ENCODE peak calls at places on chromosomes 16 and 17, in ten cellular contexts. H is colonic mucosa, F is ovary, E is A549, W is H1, D is heart left ventricle, P is WERI-Rb-1, G is AG10803, O is progenitor cell of endocrine pancreas, Q is brain microvascular endothelial cell. S is an unnamed sample.

GRCh38 chr16:12062343-12063003 is 85.9 kb downstream of the SNX29 start:
- DNase-seq in P (no peak), W (no peak), H (peak; percentile 49), O (no peak), F (no peak), D (peak; percentile 60), E (no peak), G (peak; percentile 97), Q (peak; percentile 79), S (peak; percentile 93)

GRCh38 chr16:29663829-29664132 is 734 bp downstream of the SPN start:
- DNase-seq in Q (no peak), O (no peak), W (no peak), P (no peak), H (no peak), G (no peak), E (no peak), D (no peak), F (no peak), S (no peak)

GRCh38 chr17:57557363-57557762 is 187.7 kb downstream of the CCDC182 start:
- DNase-seq in F (no peak), O (no peak), E (no peak), Q (no peak), W (no peak), G (no peak), D (no peak), P (no peak), H (no peak), S (peak; percentile 52)

GRCh38 chr16:19809121-19809635 is 75.5 kb downstream of the GPRC5B start:
- DNase-seq in P (no peak), G (peak; percentile 18), W (no peak), Q (no peak), F (no peak), H (no peak), D (no peak), O (no peak), E (peak; percentile 26), S (peak; percentile 48)

GRCh38 chr16:21663889-21664647 is at the start of gene OTOA:
- DNase-seq in F (peak; percentile 32), H (no peak), O (peak; percentile 20), D (no peak), W (peak; percentile 29), P (no peak), Q (no peak), G (no peak), E (no peak), S (peak; percentile 15)

GRCh38 chr16:74731853-74732477 is 31.3 kb upstream of the MLKL start:
- DNase-seq in H (no peak), P (no peak), O (no peak), G (no peak), W (no peak), Q (no peak), F (no peak), D (no peak), E (no peak), S (no peak)

GRCh38 chr16:28873543-28874201 is 4.6 kb upstream of the ATP2A1 start:
- DNase-seq in Q (no peak), E (no peak), O (no peak), P (peak; percentile 49), D (no peak), W (no peak), H (no peak), F (no peak), G (no peak), S (no peak)

GRCh38 chr16:84504420-84505248 is at the start of gene MEAK7:
- DNase-seq in O (peak; percentile 98), G (peak; percentile 98), Q (peak; percentile 98), E (peak; percentile 98), P (peak; percentile 93), H (peak; percentile 100), D (peak; percentile 99), F (peak; percentile 99), W (peak; percentile 93), S (peak; percentile 99)

GRCh38 chr16:76756423-76756822 is 434.6 kb upstream of the MON1B start:
- DNase-seq in W (no peak), Q (no peak), O (no peak), H (no peak), F (no peak), P (no peak), D (no peak), G (no peak), E (no peak), S (no peak)

GRCh38 chr17:83143817-83144231 is 64.4 kb downstream of the METRNL start:
- DNase-seq in H (no peak), G (no peak), Q (no peak), P (no peak), D (no peak), W (no peak), E (no peak), F (no peak), O (no peak), S (no peak)

GRCh38 chr16:69443809-69444611 is 19.6 kb downstream of the CYB5B start:
- DNase-seq in F (peak; percentile 57), Q (peak; percentile 18), H (peak; percentile 43), W (no peak), O (no peak), E (peak; percentile 28), D (peak; percentile 29), G (peak; percentile 49), P (no peak), S (no peak)

GRCh38 chr17:69410671-69411070 is 3.8 kb upstream of the MAP2K6 start:
- DNase-seq in G (no peak), Q (no peak), E (no peak), W (no peak), F (no peak), D (no peak), P (no peak), O (no peak), H (no peak), S (no peak)

GRCh38 chr17:60599620-60600489 is at the start of gene PPM1D:
- DNase-seq in P (peak; percentile 100), W (peak; percentile 94), O (peak; percentile 96), D (peak; percentile 100), Q (peak; percentile 99), F (peak; percentile 100), H (peak; percentile 99), E (peak; percentile 100), G (peak; percentile 98), S (peak; percentile 100)
- TF ChIP-seq CTCF in P (no peak), W (no peak), O (no peak), D (no peak), Q (no peak), F (no peak), H (no peak), E (no peak), G (no peak), S (no peak)

GRCh38 chr16:49560018-49560830 is 186.6 kb downstream of the C16orf78 start:
- DNase-seq in Q (no peak), E (no peak), O (no peak), H (no peak), P (no peak), G (no peak), W (no peak), D (no peak), F (no peak), S (peak; percentile 10)

GRCh38 chr16:49556252-49557069 is 182.9 kb downstream of the C16orf78 start:
- DNase-seq in E (peak; percentile 31), D (no peak), W (no peak), P (peak; percentile 47), G (peak; percentile 7), Q (peak; percentile 56), H (no peak), F (no peak), O (peak; percentile 25), S (peak; percentile 11)

GRCh38 chr16:49557070-49557446 is 183.5 kb downstream of the C16orf78 start:
- DNase-seq in H (no peak), P (peak; percentile 85), E (no peak), G (no peak), D (no peak), Q (no peak), F (no peak), O (peak; percentile 21), W (peak; percentile 43), S (peak; percentile 27)

GRCh38 chr16:49558451-49558850 is 184.8 kb downstream of the C16orf78 start:
- DNase-seq in F (no peak), Q (no peak), O (no peak), P (no peak), D (no peak), E (no peak), W (no peak), H (no peak), G (no peak), S (no peak)

DNA sequence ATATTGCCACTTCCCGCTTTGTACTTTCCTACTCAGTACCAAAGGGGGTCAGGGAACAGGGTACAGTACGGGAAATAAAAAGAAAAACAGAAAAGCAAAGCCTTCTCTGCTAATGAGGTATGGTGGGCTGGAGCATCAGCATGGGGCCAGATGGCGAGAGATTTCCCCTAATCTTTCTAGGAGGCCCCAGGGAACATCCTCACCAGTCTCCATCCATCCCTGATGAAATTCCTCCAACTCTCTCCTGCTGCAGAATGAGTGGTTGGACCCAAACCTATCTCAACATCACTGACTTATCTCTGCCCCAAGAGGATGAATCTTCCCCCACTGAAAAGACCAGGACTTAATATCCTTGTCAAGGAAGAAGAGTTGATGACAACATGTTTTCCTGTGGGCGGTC is 185.6 kb downstream of the C16orf78 start:
- DNase-seq in W (no peak), H (no peak), Q (no peak), P (no peak), F (no peak), D (no peak), G (no peak), O (no peak), E (no peak), S (no peak)
- TF ChIP-seq CTCF in W (no peak), H (no peak), Q (no peak), P (no peak), F (no peak), D (no peak), G (no peak), O (no peak), E (no peak), S (no peak)

GRCh38 chr17:40862985-40863733 is 3.9 kb downstream of the KRT12 start:
- DNase-seq in O (peak; percentile 54), P (peak; percentile 33), E (no peak), H (no peak), G (no peak), F (no peak), W (peak; percentile 66), Q (no peak), D (no peak), S (peak; percentile 6)
- TF ChIP-seq CTCF in O (peak; percentile 59), P (peak; percentile 40), E (no peak), H (no peak), G (peak; percentile 30), F (no peak), W (peak; percentile 80), Q (peak; percentile 72), D (no peak), S (no peak)

DNA sequence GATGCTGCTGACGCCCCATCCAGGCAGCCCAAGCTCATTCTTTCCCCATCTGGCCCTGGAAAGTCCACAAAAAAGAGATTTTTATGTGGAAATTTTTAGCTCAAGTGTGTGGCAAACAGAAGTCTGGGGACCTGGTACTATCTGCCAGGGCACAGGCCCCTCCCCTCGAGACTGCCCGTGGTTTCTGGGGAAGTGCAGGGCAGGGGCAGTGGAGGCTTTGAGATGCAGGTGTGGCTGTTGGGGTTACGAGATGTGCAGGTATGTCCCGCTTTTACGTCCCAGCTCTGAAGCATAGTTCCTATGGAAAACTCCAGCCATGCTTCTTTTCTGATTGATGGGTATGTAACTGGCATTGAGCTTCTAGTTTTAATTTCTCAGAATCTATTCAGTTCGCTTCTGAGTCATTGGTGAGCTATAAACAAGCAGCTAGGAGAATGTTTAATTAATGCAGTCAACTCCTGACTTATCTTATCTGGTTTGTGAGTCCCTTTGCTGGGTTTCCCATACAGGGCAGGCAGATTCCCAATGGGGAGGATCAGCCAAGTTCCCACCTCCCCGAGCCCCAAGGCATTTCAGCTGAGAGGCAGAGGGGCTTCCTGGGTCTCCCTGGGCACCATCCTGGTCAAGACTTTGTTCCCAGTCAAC is 16.2 kb downstream of the TBX4 start:
- DNase-seq in F (no peak), E (no peak), D (no peak), P (no peak), W (no peak), H (no peak), O (no peak), G (no peak), Q (no peak), S (no peak)
- TF ChIP-seq CTCF in F (no peak), E (no peak), D (no peak), P (no peak), W (no peak), H (no peak), O (no peak), G (no peak), Q (no peak), S (no peak)

S was measured in thyroid gland.